ENCODE peak calls at places on chromosomes 6 and 20, in five cellular contexts. One of them, this sample, is unnamed.
A peak's percentile ranks its signal among the peaks of the same experiment; 100 is the strongest.

GRCh38 chr6:150325093-150325772 is 43.6 kb upstream of the IYD start:
- DNase-seq in mammary epithelial cell: peak; percentile 46
- DNase-seq in left ventricle myocardium inferior: no peak
- DNase-seq in AG04450: no peak
- DNase-seq in B cell: no peak
- DNase-seq in this sample: no peak

GRCh38 chr6:33428219-33428890 is 8.5 kb downstream of the SYNGAP1 start:
- DNase-seq in mammary epithelial cell: peak; percentile 45
- DNase-seq in left ventricle myocardium inferior: no peak
- DNase-seq in B cell: peak; percentile 72
- DNase-seq in AG04450: no peak
- DNase-seq in this sample: peak; percentile 42

GRCh38 chr6:157452096-157452495 is 71.1 kb downstream of the ZDHHC14 start:
- DNase-seq in AG04450: no peak
- DNase-seq in B cell: no peak
- DNase-seq in left ventricle myocardium inferior: no peak
- DNase-seq in mammary epithelial cell: peak; percentile 43
- DNase-seq in this sample: no peak

GRCh38 chr6:29834564-29835436 is 7.2 kb downstream of the HLA-G start:
- DNase-seq in AG04450: no peak
- DNase-seq in left ventricle myocardium inferior: no peak
- DNase-seq in B cell: no peak
- DNase-seq in mammary epithelial cell: peak; percentile 17
- DNase-seq in this sample: no peak

GRCh38 chr20:58471161-58471834 is 43.9 kb downstream of the APCDD1L start:
- DNase-seq in mammary epithelial cell: no peak
- DNase-seq in left ventricle myocardium inferior: peak; percentile 72
- DNase-seq in AG04450: no peak
- DNase-seq in B cell: no peak
- DNase-seq in this sample: no peak

GRCh38 chr6:91288741-91289140 is 701.9 kb upstream of the MAP3K7 start:
- DNase-seq in mammary epithelial cell: no peak
- DNase-seq in left ventricle myocardium inferior: no peak
- DNase-seq in B cell: no peak
- DNase-seq in AG04450: no peak
- DNase-seq in this sample: no peak

GRCh38 chr6:22113046-22113766 is 183.6 kb downstream of the PRL start:
- DNase-seq in B cell: no peak
- DNase-seq in mammary epithelial cell: peak; percentile 97
- DNase-seq in left ventricle myocardium inferior: no peak
- DNase-seq in AG04450: peak; percentile 97
- DNase-seq in this sample: no peak

GRCh38 chr6:165055231-165055630 is 254.2 kb downstream of the C6orf118 start:
- DNase-seq in mammary epithelial cell: no peak
- DNase-seq in AG04450: no peak
- DNase-seq in left ventricle myocardium inferior: no peak
- DNase-seq in B cell: no peak
- DNase-seq in this sample: no peak

GRCh38 chr6:6006428-6007310 is at the start of gene NRN1:
- DNase-seq in mammary epithelial cell: peak; percentile 61
- DNase-seq in left ventricle myocardium inferior: no peak
- DNase-seq in B cell: peak; percentile 40
- DNase-seq in AG04450: no peak
- DNase-seq in this sample: peak; percentile 27

GRCh38 chr6:50990750-50991446 is 172.2 kb downstream of the TFAP2B start:
- DNase-seq in left ventricle myocardium inferior: no peak
- DNase-seq in mammary epithelial cell: no peak
- DNase-seq in B cell: no peak
- DNase-seq in AG04450: no peak
- DNase-seq in this sample: no peak

GRCh38 chr6:108955329-108955949 is 107.2 kb downstream of the ARMC2 start:
- DNase-seq in B cell: no peak
- DNase-seq in mammary epithelial cell: no peak
- DNase-seq in AG04450: no peak
- DNase-seq in left ventricle myocardium inferior: no peak
- DNase-seq in this sample: peak; percentile 78

GRCh38 chr6:121811106-121811505 is 375.7 kb downstream of the GJA1 start:
- DNase-seq in B cell: no peak
- DNase-seq in AG04450: no peak
- DNase-seq in mammary epithelial cell: no peak
- DNase-seq in left ventricle myocardium inferior: no peak
- DNase-seq in this sample: no peak

GRCh38 chr20:43839793-43840199 is 74.9 kb upstream of the TOX2 start:
- DNase-seq in mammary epithelial cell: no peak
- DNase-seq in B cell: no peak
- DNase-seq in left ventricle myocardium inferior: no peak
- DNase-seq in AG04450: no peak
- DNase-seq in this sample: peak; percentile 17

GRCh38 chr6:43744490-43744889 is 25.5 kb upstream of the VEGFA start:
- DNase-seq in B cell: no peak
- DNase-seq in mammary epithelial cell: no peak
- DNase-seq in AG04450: no peak
- DNase-seq in left ventricle myocardium inferior: no peak
- DNase-seq in this sample: no peak

GRCh38 chr6:130041594-130041993 is 23.2 kb downstream of the L3MBTL3 start:
- DNase-seq in AG04450: no peak
- DNase-seq in left ventricle myocardium inferior: no peak
- DNase-seq in mammary epithelial cell: no peak
- DNase-seq in B cell: no peak
- DNase-seq in this sample: peak; percentile 47

GRCh38 chr6:145137425-145137824 is 597.9 kb downstream of the EPM2A start:
- DNase-seq in B cell: no peak
- DNase-seq in left ventricle myocardium inferior: no peak
- DNase-seq in AG04450: no peak
- DNase-seq in mammary epithelial cell: no peak
- DNase-seq in this sample: no peak

GRCh38 chr20:15658295-15658694 is 915.0 kb downstream of the KIF16B start:
- DNase-seq in mammary epithelial cell: no peak
- DNase-seq in left ventricle myocardium inferior: no peak
- DNase-seq in AG04450: no peak
- DNase-seq in B cell: no peak
- DNase-seq in this sample: no peak

GRCh38 chr20:58515240-58516212 is at the start of gene APCDD1L:
- DNase-seq in mammary epithelial cell: peak; percentile 61
- DNase-seq in left ventricle myocardium inferior: no peak
- DNase-seq in B cell: no peak
- DNase-seq in AG04450: peak; percentile 48
- DNase-seq in this sample: no peak

GRCh38 chr6:41663558-41663957 is 25.3 kb downstream of the MDFI start:
- DNase-seq in B cell: no peak
- DNase-seq in left ventricle myocardium inferior: no peak
- DNase-seq in mammary epithelial cell: no peak
- DNase-seq in AG04450: no peak
- DNase-seq in this sample: no peak

GRCh38 chr6:157928428-157928827 is 53.2 kb upstream of the SYNJ2 start:
- DNase-seq in AG04450: no peak
- DNase-seq in mammary epithelial cell: no peak
- DNase-seq in B cell: no peak
- DNase-seq in left ventricle myocardium inferior: no peak
- DNase-seq in this sample: no peak

DNA sequence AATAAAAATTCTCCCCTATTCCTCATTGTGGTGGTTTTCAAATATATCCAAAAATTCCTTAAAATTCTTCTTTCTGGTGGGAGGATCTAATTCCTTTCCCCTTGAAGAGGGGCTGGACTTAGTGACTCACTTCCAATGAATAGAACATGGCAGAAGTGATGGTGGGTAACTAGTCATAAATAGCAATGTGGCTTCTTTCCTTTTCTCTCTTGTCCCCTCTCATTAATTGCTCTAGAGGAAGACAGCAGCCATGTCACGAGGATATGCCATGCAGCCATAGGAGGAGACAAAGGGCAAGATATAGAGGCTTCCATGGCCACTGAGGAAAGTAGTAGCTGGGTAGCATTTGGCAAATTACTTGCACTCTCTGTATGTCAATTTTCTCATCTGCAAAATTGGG is 5.9 kb downstream of the VNN2 start:
- DNase-seq in B cell: no peak
- DNase-seq in AG04450: no peak
- DNase-seq in mammary epithelial cell: no peak
- DNase-seq in left ventricle myocardium inferior: no peak
- DNase-seq in this sample: no peak
- TF ChIP-seq CTCF in B cell: no peak
- TF ChIP-seq CTCF in AG04450: no peak
- TF ChIP-seq CTCF in mammary epithelial cell: no peak
- TF ChIP-seq CTCF in left ventricle myocardium inferior: no peak
- TF ChIP-seq CTCF in this sample: no peak

DNA sequence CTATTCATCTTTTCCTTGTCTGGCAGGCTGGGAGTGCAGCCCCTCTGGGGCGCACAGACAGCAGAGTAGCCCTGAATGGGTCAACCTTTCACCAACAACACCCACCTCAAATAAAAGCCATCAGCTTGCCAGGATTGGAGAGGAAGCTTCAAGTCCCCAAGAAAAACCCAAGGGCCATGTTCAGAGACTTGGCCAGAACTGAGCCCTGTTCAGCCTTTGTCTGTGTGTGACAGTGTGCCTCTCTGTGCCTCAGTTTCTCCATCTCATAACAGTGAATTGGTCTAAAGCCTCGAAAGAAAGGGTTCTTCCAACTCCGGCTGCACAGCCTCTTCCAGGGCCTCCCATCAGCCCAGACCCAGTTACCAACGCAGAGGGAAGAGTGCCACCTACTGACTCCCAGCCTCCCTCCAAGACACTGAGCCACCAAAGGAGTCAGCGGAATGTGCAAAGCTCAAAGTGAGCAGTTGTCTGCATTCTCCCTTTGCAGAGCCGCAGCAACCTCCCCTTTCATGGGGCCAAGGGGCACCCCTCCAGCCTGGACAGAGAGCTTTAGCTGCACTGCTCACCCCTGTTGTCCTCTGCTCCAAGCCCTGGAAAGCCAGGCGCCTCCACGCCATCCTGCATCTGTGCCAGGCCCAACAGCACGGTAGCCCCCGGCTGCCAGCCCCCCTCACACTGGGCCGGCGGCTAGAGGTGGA is 82.7 kb upstream of the TOP1 start:
- DNase-seq in AG04450: no peak
- DNase-seq in mammary epithelial cell: no peak
- DNase-seq in left ventricle myocardium inferior: peak; percentile 48
- DNase-seq in B cell: no peak
- DNase-seq in this sample: no peak
- TF ChIP-seq CTCF in AG04450: peak; percentile 67
- TF ChIP-seq CTCF in mammary epithelial cell: peak; percentile 76
- TF ChIP-seq CTCF in left ventricle myocardium inferior: peak; percentile 65
- TF ChIP-seq CTCF in B cell: no peak
- TF ChIP-seq CTCF in this sample: peak; percentile 32

GRCh38 chr20:33686008-33686983 is at the start of gene E2F1:
- DNase-seq in AG04450: peak; percentile 55
- DNase-seq in left ventricle myocardium inferior: peak; percentile 97
- DNase-seq in mammary epithelial cell: peak; percentile 93
- DNase-seq in B cell: peak; percentile 100
- DNase-seq in this sample: peak; percentile 97

GRCh38 chr20:33684533-33685327 is 1.5 kb downstream of the E2F1 start:
- DNase-seq in AG04450: no peak
- DNase-seq in mammary epithelial cell: no peak
- DNase-seq in left ventricle myocardium inferior: no peak
- DNase-seq in B cell: no peak
- DNase-seq in this sample: no peak

GRCh38 chr20:33686984-33687366 is 790 bp upstream of the E2F1 start:
- DNase-seq in mammary epithelial cell: no peak
- DNase-seq in AG04450: no peak
- DNase-seq in left ventricle myocardium inferior: no peak
- DNase-seq in B cell: no peak
- DNase-seq in this sample: no peak

GRCh38 chr20:33687370-33687915 is 1.3 kb upstream of the E2F1 start:
- DNase-seq in B cell: no peak
- DNase-seq in AG04450: no peak
- DNase-seq in mammary epithelial cell: no peak
- DNase-seq in left ventricle myocardium inferior: no peak
- DNase-seq in this sample: peak; percentile 5

GRCh38 chr20:33685328-33686007 is 717 bp downstream of the E2F1 start:
- DNase-seq in left ventricle myocardium inferior: no peak
- DNase-seq in AG04450: no peak
- DNase-seq in mammary epithelial cell: peak; percentile 39
- DNase-seq in B cell: peak; percentile 72
- DNase-seq in this sample: peak; percentile 87
- TF ChIP-seq CTCF in left ventricle myocardium inferior: no peak
- TF ChIP-seq CTCF in AG04450: no peak
- TF ChIP-seq CTCF in mammary epithelial cell: no peak
- TF ChIP-seq CTCF in B cell: no peak
- TF ChIP-seq CTCF in this sample: no peak

DNA sequence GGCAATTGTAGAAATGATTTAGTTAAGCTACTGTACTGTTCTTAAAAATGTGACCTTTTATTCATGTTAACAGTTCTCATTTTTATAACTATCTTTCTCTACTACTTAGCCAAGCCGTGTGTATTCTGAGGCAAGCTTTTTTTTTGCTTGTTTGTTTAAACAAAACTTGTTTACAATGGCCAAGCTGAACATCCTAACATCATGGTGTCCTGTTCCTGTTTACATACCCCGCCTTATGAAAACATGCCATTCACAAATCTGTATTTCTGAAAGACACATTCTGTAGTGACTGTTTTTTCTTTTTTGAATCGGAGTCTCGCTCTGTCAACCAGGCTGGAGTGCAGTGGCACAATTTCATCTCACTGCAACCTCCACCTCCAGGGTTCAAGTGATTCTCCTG is 140.9 kb downstream of the NCOA3 start:
- DNase-seq in mammary epithelial cell: no peak
- DNase-seq in AG04450: no peak
- DNase-seq in left ventricle myocardium inferior: no peak
- DNase-seq in B cell: no peak
- DNase-seq in this sample: no peak
- TF ChIP-seq CTCF in mammary epithelial cell: no peak
- TF ChIP-seq CTCF in AG04450: no peak
- TF ChIP-seq CTCF in left ventricle myocardium inferior: no peak
- TF ChIP-seq CTCF in B cell: no peak
- TF ChIP-seq CTCF in this sample: no peak

GRCh38 chr20:53678315-53678989 is 84.8 kb upstream of the ZNF217 start:
- DNase-seq in AG04450: no peak
- DNase-seq in left ventricle myocardium inferior: no peak
- DNase-seq in B cell: no peak
- DNase-seq in mammary epithelial cell: no peak
- DNase-seq in this sample: no peak
- TF ChIP-seq CTCF in AG04450: peak; percentile 28
- TF ChIP-seq CTCF in left ventricle myocardium inferior: no peak
- TF ChIP-seq CTCF in B cell: no peak
- TF ChIP-seq CTCF in mammary epithelial cell: no peak
- TF ChIP-seq CTCF in this sample: no peak

DNA sequence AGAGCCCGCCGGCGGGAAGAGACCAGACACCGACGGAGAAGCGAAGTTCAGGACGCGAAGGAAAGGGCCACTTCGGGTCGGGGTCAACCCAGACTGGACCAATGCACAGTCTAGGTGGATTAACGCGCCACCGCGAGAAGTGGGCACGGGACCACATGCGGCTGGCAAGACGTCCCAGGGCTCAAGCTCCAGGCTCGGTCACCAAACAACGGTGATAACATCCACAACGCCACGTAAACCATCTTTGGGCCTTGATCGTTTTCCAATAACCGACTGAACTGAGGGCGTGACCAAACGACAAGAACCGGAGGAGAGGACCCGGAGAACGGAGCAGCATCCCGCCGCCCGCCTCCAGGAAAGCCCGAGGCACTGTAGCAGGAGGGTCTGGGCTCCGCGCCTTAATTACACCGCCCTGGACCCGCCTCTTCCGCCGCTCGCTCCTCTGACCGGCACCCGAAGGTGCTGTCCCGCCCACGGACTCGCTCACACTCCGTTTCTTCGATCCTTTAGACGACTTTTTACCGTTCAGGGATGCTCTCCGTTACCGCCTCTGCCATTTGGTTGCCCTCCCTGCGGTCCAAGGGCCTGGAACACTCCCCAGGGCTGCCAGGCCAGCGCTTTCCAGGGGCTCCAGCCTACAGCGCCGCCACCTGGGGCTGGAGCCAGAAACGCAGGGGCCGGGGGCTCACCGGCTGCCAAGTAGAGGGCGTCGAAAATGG is 44.1 kb downstream of the DPPA5 start:
- DNase-seq in B cell: peak; percentile 79
- DNase-seq in mammary epithelial cell: peak; percentile 63
- DNase-seq in left ventricle myocardium inferior: peak; percentile 35
- DNase-seq in AG04450: no peak
- DNase-seq in this sample: peak; percentile 69
- TF ChIP-seq CTCF in B cell: peak; percentile 60
- TF ChIP-seq CTCF in mammary epithelial cell: peak; percentile 61
- TF ChIP-seq CTCF in left ventricle myocardium inferior: peak; percentile 21
- TF ChIP-seq CTCF in AG04450: peak; percentile 74
- TF ChIP-seq CTCF in this sample: peak; percentile 65